ENCODE peak calls at places on chromosomes 3 and 15, in nine cellular contexts. O is DMS153; F is ELR; K is dermis microvascular lymphatic vessel endothelial cell; Z is CD4-positive, alpha-beta T cell; E is stomach; M is effector CD4-positive, alpha-beta T cell; D is LoVo; B is A172. Y is an unnamed sample.

GRCh38 chr3:185094691-185095090 is 58.2 kb downstream of the C3orf70 start:
- DNase-seq in O (no peak), F (no peak), K (no peak), Z (no peak), E (no peak), M (no peak), D (no peak), B (no peak), Y (no peak)

GRCh38 chr15:70264014-70264492 is 166.3 kb upstream of the TLE3 start:
- DNase-seq in O (peak; percentile 62), F (no peak), K (no peak), Z (no peak), E (no peak), M (no peak), D (no peak), B (peak; percentile 54), Y (no peak)

GRCh38 chr3:21979706-21980105 is 228.7 kb upstream of the ZNF385D start:
- DNase-seq in O (no peak), F (peak; percentile 2), K (no peak), Z (no peak), E (no peak), M (no peak), D (no peak), B (peak; percentile 36), Y (no peak)

GRCh38 chr15:39139431-39140059 is 441.3 kb upstream of the THBS1 start:
- DNase-seq in O (no peak), F (no peak), K (peak; percentile 88), Z (no peak), E (no peak), M (no peak), D (no peak), B (no peak), Y (no peak)

GRCh38 chr15:25773248-25773647 is 89.9 kb downstream of the ATP10A start:
- DNase-seq in O (no peak), F (no peak), K (no peak), Z (no peak), E (peak; percentile 11), M (no peak), D (no peak), B (no peak), Y (no peak)

GRCh38 chr15:93048759-93049161 is 40.3 kb downstream of the RGMA start:
- DNase-seq in O (no peak), F (no peak), K (no peak), Z (no peak), E (no peak), M (no peak), D (no peak), B (no peak), Y (no peak)

GRCh38 chr3:43285644-43286043 is 696 bp upstream of the SNRK start:
- DNase-seq in O (no peak), F (no peak), K (no peak), Z (no peak), E (no peak), M (no peak), D (no peak), B (no peak), Y (no peak)

GRCh38 chr3:132347095-132347494 is 29.9 kb downstream of the ACP3 start:
- DNase-seq in O (peak; percentile 8), F (no peak), K (peak; percentile 88), Z (no peak), E (peak; percentile 28), M (no peak), D (no peak), B (peak; percentile 40), Y (no peak)

GRCh38 chr3:111033470-111034108 is 38.0 kb upstream of the NECTIN3 start:
- DNase-seq in O (no peak), F (no peak), K (no peak), Z (no peak), E (no peak), M (no peak), D (no peak), B (no peak), Y (no peak)

GRCh38 chr3:37988931-37989525 is 1.6 kb upstream of the VILL start:
- DNase-seq in O (no peak), F (no peak), K (no peak), Z (no peak), E (no peak), M (no peak), D (no peak), B (no peak), Y (no peak)

GRCh38 chr3:197408177-197408957 is 110.0 kb upstream of the DLG1 start:
- DNase-seq in O (no peak), F (no peak), K (no peak), Z (no peak), E (no peak), M (no peak), D (no peak), B (no peak), Y (no peak)

GRCh38 chr3:18441521-18441920 is 16.4 kb upstream of the SATB1 start:
- DNase-seq in O (no peak), F (no peak), K (no peak), Z (no peak), E (no peak), M (no peak), D (no peak), B (no peak), Y (no peak)

GRCh38 chr3:172965256-172965655 is 175.8 kb downstream of the SPATA16 start:
- DNase-seq in O (no peak), F (peak; percentile 73), K (no peak), Z (no peak), E (no peak), M (no peak), D (no peak), B (no peak), Y (no peak)

GRCh38 chr3:124775776-124776336 is 45.6 kb downstream of the UMPS start:
- DNase-seq in O (no peak), F (no peak), K (no peak), Z (no peak), E (no peak), M (no peak), D (no peak), B (no peak), Y (no peak)

GRCh38 chr3:168095611-168096209 is at the start of gene GOLIM4:
- DNase-seq in O (peak; percentile 91), F (peak; percentile 98), K (peak; percentile 93), Z (no peak), E (peak; percentile 94), M (no peak), D (peak; percentile 94), B (peak; percentile 96), Y (no peak)

GRCh38 chr3:123657578-123657977 is 72.7 kb upstream of the HACD2 start:
- DNase-seq in O (no peak), F (no peak), K (peak; percentile 26), Z (no peak), E (no peak), M (no peak), D (peak; percentile 18), B (no peak), Y (no peak)

GRCh38 chr15:66502491-66502890 is 2.2 kb downstream of the RPL4 start:
- DNase-seq in O (no peak), F (no peak), K (no peak), Z (no peak), E (no peak), M (no peak), D (no peak), B (no peak), Y (no peak)

GRCh38 chr15:95812491-95812890 is 518.0 kb upstream of the NR2F2 start:
- DNase-seq in O (no peak), F (peak; percentile 50), K (peak; percentile 11), Z (no peak), E (no peak), M (no peak), D (no peak), B (peak; percentile 39), Y (no peak)

GRCh38 chr3:27184261-27184660 is 184.9 kb downstream of the NEK10 start:
- DNase-seq in O (no peak), F (no peak), K (no peak), Z (no peak), E (no peak), M (no peak), D (no peak), B (no peak), Y (no peak)

GRCh38 chr3:181699171-181699903 is 12.4 kb upstream of the SOX2 start:
- DNase-seq in O (no peak), F (no peak), K (no peak), Z (no peak), E (no peak), M (no peak), D (no peak), B (no peak), Y (no peak)

GRCh38 chr15:71171195-71171594 is 55.9 kb downstream of the THSD4 start:
- DNase-seq in O (no peak), F (no peak), K (no peak), Z (no peak), E (no peak), M (no peak), D (no peak), B (no peak), Y (no peak)

GRCh38 chr3:13704174-13704573 is 155.2 kb downstream of the FBLN2 start:
- DNase-seq in O (no peak), F (no peak), K (no peak), Z (no peak), E (no peak), M (no peak), D (no peak), B (no peak), Y (no peak)